ENCODE peak calls at places on chromosomes 13 and 19, in seven cellular contexts. K is progenitor cell of endocrine pancreas; Z is lower lobe of right lung; R is upper lobe of right lung; C is caudate nucleus; N is activated CD4-positive, CD25-positive, alpha-beta regulatory T cell treated with anti-CD3 and anti-CD28 coated beads, Interleukin-2, amount 50 U/mL, for 16 hours; D is amniotic stem cell. L is an unnamed sample.

GRCh38 chr13:33940898-33941297 is 122.9 kb downstream of the RFC3 start:
- DNase-seq in R (no peak), K (no peak), C (no peak), D (no peak), N (no peak), Z (no peak), L (no peak)

GRCh38 chr13:112510002-112510780 is 77.8 kb downstream of the TUBGCP3 start:
- DNase-seq in D (no peak), C (no peak), Z (peak; percentile 56), R (no peak), N (no peak), K (no peak), L (peak; percentile 11)

GRCh38 chr13:24271611-24272451 is 37.5 kb upstream of the C1QTNF9 start:
- DNase-seq in N (peak; percentile 51), D (no peak), C (peak; percentile 58), Z (peak; percentile 79), R (peak; percentile 88), K (no peak), L (peak; percentile 83)

GRCh38 chr13:25688524-25688923 is 316.8 kb downstream of the ATP8A2 start:
- DNase-seq in N (no peak), K (no peak), R (no peak), D (no peak), C (no peak), Z (no peak), L (no peak)

GRCh38 chr19:13277104-13277809 is 127.0 kb downstream of the IER2 start:
- DNase-seq in K (peak; percentile 49), R (no peak), C (no peak), N (peak; percentile 48), D (peak; percentile 9), Z (peak; percentile 63), L (peak; percentile 63)

GRCh38 chr13:60583196-60583908 is 186.3 kb downstream of the TDRD3 start:
- DNase-seq in Z (no peak), C (no peak), N (no peak), R (no peak), K (no peak), D (no peak), L (peak; percentile 31)

GRCh38 chr13:30125422-30126073 is 181.8 kb downstream of the KATNAL1 start:
- DNase-seq in K (no peak), R (no peak), N (no peak), Z (no peak), C (no peak), D (peak; percentile 60), L (no peak)

GRCh38 chr13:75217949-75218348 is 264.0 kb downstream of the TBC1D4 start:
- DNase-seq in Z (no peak), K (no peak), R (no peak), C (no peak), D (no peak), N (no peak), L (no peak)

GRCh38 chr13:75946746-75947397 is 310.7 kb downstream of the LMO7 start:
- DNase-seq in D (no peak), R (no peak), K (no peak), C (no peak), Z (no peak), N (no peak), L (no peak)

GRCh38 chr19:14150770-14151661 is 14.6 kb upstream of the ASF1B start:
- DNase-seq in N (no peak), Z (no peak), D (no peak), K (no peak), R (no peak), C (no peak), L (no peak)

GRCh38 chr19:15010497-15011255 is 31.0 kb upstream of the SLC1A6 start:
- DNase-seq in N (no peak), Z (no peak), D (no peak), K (no peak), R (no peak), C (no peak), L (no peak)

GRCh38 chr13:43388282-43389034 is 365.1 kb downstream of the DNAJC15 start:
- DNase-seq in C (no peak), N (no peak), K (no peak), Z (no peak), R (no peak), D (no peak), L (no peak)

GRCh38 chr13:99151516-99151915 is 49.1 kb upstream of the UBAC2 start:
- DNase-seq in Z (no peak), C (no peak), D (no peak), K (no peak), N (no peak), R (no peak), L (no peak)

GRCh38 chr19:6752257-6753177 is 13.0 kb downstream of the TRIP10 start:
- DNase-seq in Z (no peak), N (no peak), C (no peak), R (peak; percentile 65), D (no peak), K (peak; percentile 78), L (peak; percentile 87)

GRCh38 chr19:30605333-30605732 is 233.1 kb downstream of the ZNF536 start:
- DNase-seq in K (no peak), N (no peak), D (no peak), Z (no peak), R (no peak), C (no peak), L (no peak)

GRCh38 chr13:85693889-85694511 is 105.2 kb downstream of the SLITRK6 start:
- DNase-seq in Z (no peak), D (no peak), R (no peak), N (no peak), K (no peak), C (no peak), L (no peak)

GRCh38 chr19:38210458-38210987 is 13.5 kb downstream of the DPF1 start:
- DNase-seq in N (no peak), R (no peak), D (no peak), C (peak; percentile 70), K (peak; percentile 42), Z (no peak), L (peak; percentile 42)

GRCh38 chr13:84445776-84446175 is 563.5 kb upstream of the SLITRK1 start:
- DNase-seq in Z (no peak), C (no peak), K (no peak), D (no peak), N (no peak), R (no peak), L (no peak)

GRCh38 chr13:52405767-52406494 is at the start of gene THSD1:
- DNase-seq in C (no peak), D (no peak), K (peak; percentile 14), N (no peak), Z (peak; percentile 69), R (peak; percentile 79), L (peak; percentile 51)

GRCh38 chr13:43583331-43583730 is 203.4 kb downstream of the ENOX1 start:
- DNase-seq in K (no peak), R (no peak), C (no peak), D (no peak), N (no peak), Z (no peak), L (no peak)

GRCh38 chr13:74891610-74892009 is 590.4 kb downstream of the TBC1D4 start:
- DNase-seq in R (no peak), N (no peak), Z (no peak), D (no peak), K (no peak), C (no peak), L (no peak)

GRCh38 chr13:76983676-76984075 is 8.2 kb upstream of the CLN5 start:
- DNase-seq in K (no peak), C (no peak), Z (no peak), D (no peak), N (no peak), R (no peak), L (no peak)

GRCh38 chr13:101626925-101627555 is 174.6 kb downstream of the ITGBL1 start:
- DNase-seq in R (no peak), N (no peak), C (no peak), Z (no peak), D (no peak), K (no peak), L (peak; percentile 14)

GRCh38 chr13:102191951-102192461 is 209.8 kb downstream of the FGF14 start:
- DNase-seq in R (no peak), C (no peak), N (no peak), K (no peak), Z (no peak), D (no peak), L (no peak)

GRCh38 chr13:61916483-61916882 is 500.8 kb upstream of the PCDH20 start:
- DNase-seq in C (no peak), Z (no peak), R (no peak), N (no peak), D (no peak), K (no peak), L (no peak)

GRCh38 chr19:19214892-19215291 is 3.1 kb downstream of the NCAN start:
- DNase-seq in K (peak; percentile 86), Z (no peak), R (no peak), N (no peak), C (no peak), D (no peak), L (no peak)

GRCh38 chr19:10748924-10749434 is 31.1 kb downstream of the DNM2 start:
- DNase-seq in N (no peak), R (peak; percentile 86), Z (peak; percentile 79), K (no peak), D (no peak), C (no peak), L (peak; percentile 93)

GRCh38 chr13:42981853-42982252 is 10.2 kb downstream of the EPSTI1 start:
- DNase-seq in K (no peak), R (no peak), C (no peak), Z (no peak), N (no peak), D (no peak), L (peak; percentile 50)

GRCh38 chr19:55305983-55306562 is 19.1 kb downstream of the TMEM150B start:
- DNase-seq in D (no peak), R (no peak), C (no peak), N (no peak), K (no peak), Z (no peak), L (no peak)

GRCh38 chr19:32318884-32319520 is 26.4 kb upstream of the ZNF507 start:
- DNase-seq in K (no peak), N (no peak), Z (no peak), D (no peak), R (no peak), C (no peak), L (peak; percentile 23)

GRCh38 chr19:46206176-46206575 is 23.4 kb upstream of the IGFL1 start:
- DNase-seq in N (no peak), K (no peak), C (no peak), R (no peak), Z (no peak), D (no peak), L (no peak)

GRCh38 chr13:44796597-44797517 is 192.4 kb downstream of the NUFIP1 start:
- DNase-seq in Z (no peak), K (no peak), R (no peak), D (no peak), C (no peak), N (no peak), L (no peak)

GRCh38 chr19:47704656-47705055 is 8.6 kb upstream of the EHD2 start:
- DNase-seq in N (no peak), Z (no peak), K (no peak), C (no peak), D (no peak), R (no peak), L (no peak)

L was measured in mucosa of descending colon.